ENCODE peak calls at places on chromosomes 11 and 22, in seven cellular contexts. One of them, this sample, is unnamed.

GRCh38 chr11:96388891-96389603 is 665 bp downstream of the CCDC82 start:
- DNase-seq in trophoblast cell: peak; percentile 52
- DNase-seq in neuronal stem cell: no peak
- DNase-seq in mesenchymal stem cell: peak; percentile 78
- DNase-seq in H1: no peak
- DNase-seq in mesendoderm: peak; percentile 84
- DNase-seq in H9: no peak
- DNase-seq in this sample: no peak

GRCh38 chr11:133347988-133348387 is 184.3 kb downstream of the OPCML start:
- DNase-seq in mesendoderm: no peak
- DNase-seq in H9: no peak
- DNase-seq in H1: no peak
- DNase-seq in trophoblast cell: no peak
- DNase-seq in neuronal stem cell: no peak
- DNase-seq in mesenchymal stem cell: no peak
- DNase-seq in this sample: no peak

GRCh38 chr22:35312198-35313059 is 12.7 kb downstream of the TOM1 start:
- DNase-seq in neuronal stem cell: no peak
- DNase-seq in trophoblast cell: peak; percentile 65
- DNase-seq in H9: no peak
- DNase-seq in mesendoderm: no peak
- DNase-seq in H1: no peak
- DNase-seq in mesenchymal stem cell: no peak
- DNase-seq in this sample: peak; percentile 82

GRCh38 chr11:68146704-68147474 is 25.7 kb upstream of the CHKA start:
- DNase-seq in trophoblast cell: no peak
- DNase-seq in mesenchymal stem cell: peak; percentile 18
- DNase-seq in H1: no peak
- DNase-seq in neuronal stem cell: no peak
- DNase-seq in H9: no peak
- DNase-seq in mesendoderm: no peak
- DNase-seq in this sample: peak; percentile 50

GRCh38 chr22:20948450-20948849 is 18.6 kb upstream of the AIFM3 start:
- DNase-seq in H1: no peak
- DNase-seq in mesenchymal stem cell: no peak
- DNase-seq in trophoblast cell: no peak
- DNase-seq in H9: no peak
- DNase-seq in mesendoderm: no peak
- DNase-seq in neuronal stem cell: no peak
- DNase-seq in this sample: no peak

GRCh38 chr11:6012055-6012668 is 5.4 kb upstream of the OR56A4 start:
- DNase-seq in H9: no peak
- DNase-seq in trophoblast cell: no peak
- DNase-seq in mesendoderm: peak; percentile 3
- DNase-seq in H1: no peak
- DNase-seq in neuronal stem cell: no peak
- DNase-seq in mesenchymal stem cell: peak; percentile 0
- DNase-seq in this sample: no peak

GRCh38 chr11:77724639-77725038 is 87.0 kb upstream of the CLNS1A start:
- DNase-seq in trophoblast cell: no peak
- DNase-seq in mesendoderm: peak; percentile 18
- DNase-seq in neuronal stem cell: peak; percentile 5
- DNase-seq in mesenchymal stem cell: no peak
- DNase-seq in H9: no peak
- DNase-seq in H1: no peak
- DNase-seq in this sample: no peak

GRCh38 chr22:42299586-42300285 is 29.3 kb upstream of the TCF20 start:
- DNase-seq in H9: peak; percentile 77
- DNase-seq in mesendoderm: peak; percentile 90
- DNase-seq in H1: no peak
- DNase-seq in mesenchymal stem cell: no peak
- DNase-seq in neuronal stem cell: no peak
- DNase-seq in trophoblast cell: no peak
- DNase-seq in this sample: no peak

GRCh38 chr11:121383726-121384125 is 68.4 kb upstream of the SORL1 start:
- DNase-seq in mesendoderm: no peak
- DNase-seq in neuronal stem cell: no peak
- DNase-seq in H9: no peak
- DNase-seq in trophoblast cell: no peak
- DNase-seq in mesenchymal stem cell: no peak
- DNase-seq in H1: no peak
- DNase-seq in this sample: peak; percentile 4
- H4K8ac ChIP-seq in mesendoderm: no peak overlapping the region
- H4K8ac ChIP-seq in neuronal stem cell: no peak overlapping the region
- H4K8ac ChIP-seq in H9: no peak overlapping the region
- H4K8ac ChIP-seq in trophoblast cell: no peak overlapping the region
- H4K8ac ChIP-seq in mesenchymal stem cell: no peak overlapping the region
- H4K8ac ChIP-seq in H1: no peak overlapping the region
- H4K8ac ChIP-seq in this sample: no peak overlapping the region

DNA sequence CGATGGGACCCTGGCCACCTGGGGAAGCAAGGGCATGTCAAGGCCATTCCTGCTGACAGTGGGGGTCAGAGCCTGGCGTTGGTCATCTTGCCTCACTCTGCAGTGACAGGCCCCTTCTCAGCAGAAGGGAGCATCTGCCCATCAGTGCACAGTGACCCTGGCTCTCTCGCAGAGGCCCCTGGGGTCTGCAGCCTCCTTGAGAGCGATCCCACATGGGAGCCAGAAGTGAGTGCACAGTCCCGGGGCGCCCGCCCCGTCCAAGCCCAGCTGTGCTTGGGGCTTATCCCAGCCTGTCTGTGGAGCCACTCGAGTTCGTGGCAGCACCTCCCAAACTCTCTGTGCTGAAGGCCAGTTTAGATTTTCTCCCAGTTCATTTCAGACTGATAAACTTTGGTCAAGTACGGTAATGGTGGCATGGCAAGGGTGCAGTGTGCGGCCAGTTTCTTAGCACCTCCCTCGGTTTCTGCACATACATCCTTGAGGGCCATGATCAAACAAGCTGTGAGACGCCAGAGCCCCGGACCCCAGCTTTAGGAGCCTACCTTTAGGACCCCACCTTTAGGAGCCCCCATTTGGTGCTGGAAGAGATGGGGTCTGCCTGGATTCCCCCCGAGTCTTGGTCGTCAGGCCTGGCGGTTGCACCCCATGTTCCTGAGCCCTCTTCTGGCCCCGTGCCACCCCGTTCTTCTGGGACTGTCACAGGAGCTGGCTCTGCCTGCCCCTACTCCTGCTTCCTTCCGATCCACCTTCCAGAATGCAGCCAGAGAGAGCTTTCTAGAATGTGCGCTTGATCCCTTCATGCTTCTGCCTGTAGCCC is 369.4 kb downstream of the TBC1D22A start:
- DNase-seq in mesendoderm: no peak
- DNase-seq in H9: no peak
- DNase-seq in neuronal stem cell: no peak
- DNase-seq in H1: no peak
- DNase-seq in mesenchymal stem cell: no peak
- DNase-seq in trophoblast cell: no peak
- DNase-seq in this sample: no peak
- H4K8ac ChIP-seq in mesendoderm: no peak overlapping the region
- H4K8ac ChIP-seq in H9: no peak overlapping the region
- H4K8ac ChIP-seq in neuronal stem cell: peak overlapping the region; percentile 32
- H4K8ac ChIP-seq in H1: peak overlapping the region; percentile 58
- H4K8ac ChIP-seq in mesenchymal stem cell: no peak overlapping the region
- H4K8ac ChIP-seq in trophoblast cell: no peak overlapping the region
- H4K8ac ChIP-seq in this sample: no peak overlapping the region

DNA sequence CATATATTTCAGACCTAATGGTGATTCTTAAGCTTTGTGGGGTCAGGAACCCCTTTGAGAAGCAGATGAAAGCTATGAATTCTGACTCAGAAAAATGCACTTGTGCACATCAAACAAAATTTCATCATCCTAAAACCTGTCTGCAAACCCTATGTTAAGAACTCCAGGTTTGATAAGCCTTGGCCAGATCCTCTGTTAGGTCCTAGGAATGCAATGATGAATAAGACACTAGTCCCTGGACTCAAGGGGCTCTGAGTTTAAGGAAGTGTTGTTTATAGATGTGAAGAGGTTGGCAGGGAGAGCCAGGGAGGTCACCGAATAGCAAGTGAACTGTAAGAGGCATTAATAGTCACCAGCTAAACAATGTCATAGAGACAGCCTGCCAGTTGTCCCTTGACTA is 103.2 kb downstream of the SPON1 start:
- DNase-seq in mesendoderm: no peak
- DNase-seq in neuronal stem cell: no peak
- DNase-seq in trophoblast cell: no peak
- DNase-seq in H1: no peak
- DNase-seq in H9: no peak
- DNase-seq in mesenchymal stem cell: no peak
- DNase-seq in this sample: no peak
- H4K8ac ChIP-seq in mesendoderm: no peak overlapping the region
- H4K8ac ChIP-seq in neuronal stem cell: no peak overlapping the region
- H4K8ac ChIP-seq in trophoblast cell: no peak overlapping the region
- H4K8ac ChIP-seq in H1: no peak overlapping the region
- H4K8ac ChIP-seq in H9: no peak overlapping the region
- H4K8ac ChIP-seq in mesenchymal stem cell: no peak overlapping the region
- H4K8ac ChIP-seq in this sample: no peak overlapping the region

DNA sequence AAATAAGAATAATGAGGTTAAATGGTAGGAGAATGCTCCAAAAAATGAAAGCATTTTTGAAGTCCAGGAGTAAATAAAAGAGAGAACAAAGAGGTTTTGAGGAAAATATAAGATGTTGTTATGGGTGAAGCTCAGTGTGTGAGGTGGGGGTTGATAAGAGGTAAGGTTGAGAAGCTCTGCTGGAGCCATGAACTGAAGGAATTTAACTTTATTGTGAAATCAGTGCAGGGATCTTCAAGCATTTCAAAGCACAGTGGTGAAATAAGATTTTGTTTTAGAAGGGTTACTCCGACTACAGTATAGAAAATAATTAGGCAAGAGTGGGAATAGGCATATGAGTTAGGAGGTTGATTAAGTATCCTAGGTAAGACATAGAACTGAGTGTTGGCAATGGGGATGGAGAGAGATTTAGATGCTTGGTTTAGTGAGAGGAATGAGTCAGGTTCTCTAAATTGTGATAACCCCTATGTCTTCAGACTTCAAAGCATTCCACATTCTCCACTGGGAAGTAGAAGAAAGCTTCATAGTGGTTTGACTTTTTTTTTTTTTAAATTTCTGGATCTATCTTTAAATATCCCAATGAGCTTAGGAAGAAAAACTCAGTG is 403.2 kb downstream of the AASDHPPT start:
- DNase-seq in neuronal stem cell: no peak
- DNase-seq in H1: no peak
- DNase-seq in mesendoderm: peak; percentile 73
- DNase-seq in mesenchymal stem cell: no peak
- DNase-seq in H9: no peak
- DNase-seq in trophoblast cell: peak; percentile 65
- DNase-seq in this sample: peak; percentile 30
- H4K8ac ChIP-seq in neuronal stem cell: no peak overlapping the region
- H4K8ac ChIP-seq in H1: no peak overlapping the region
- H4K8ac ChIP-seq in mesendoderm: no peak overlapping the region
- H4K8ac ChIP-seq in mesenchymal stem cell: no peak overlapping the region
- H4K8ac ChIP-seq in H9: no peak overlapping the region
- H4K8ac ChIP-seq in trophoblast cell: no peak overlapping the region
- H4K8ac ChIP-seq in this sample: no peak overlapping the region

DNA sequence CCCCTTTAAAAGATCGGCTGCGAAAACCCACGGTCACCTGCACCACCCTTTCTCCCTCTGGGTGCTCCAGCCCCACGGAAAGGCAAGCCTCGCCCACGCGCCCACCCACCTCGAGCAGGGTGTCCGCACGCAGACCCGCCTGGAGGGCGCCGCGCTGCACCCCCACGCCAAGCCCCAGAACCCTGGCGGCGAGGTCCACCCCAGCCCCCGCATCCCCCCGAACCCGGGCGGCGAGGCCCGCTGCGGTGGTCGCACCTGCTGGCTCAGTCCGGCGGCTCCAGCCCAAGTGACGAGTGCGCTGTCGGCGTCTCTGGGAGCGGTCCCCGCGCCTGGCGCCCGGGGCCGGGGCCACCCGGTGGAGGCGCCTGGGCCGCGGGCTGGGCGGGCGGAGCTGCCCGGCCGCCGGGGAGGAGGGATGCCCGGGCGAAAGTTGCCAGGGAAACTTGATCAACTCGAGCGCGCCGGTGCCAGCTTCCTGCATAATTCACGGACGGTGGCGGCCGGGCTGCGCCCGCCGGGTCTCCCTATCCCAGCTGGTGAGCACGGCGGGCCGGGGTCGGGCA is 1.1 kb downstream of the SHANK2 start:
- DNase-seq in H1: no peak
- DNase-seq in H9: peak; percentile 35
- DNase-seq in neuronal stem cell: no peak
- DNase-seq in mesendoderm: no peak
- DNase-seq in mesenchymal stem cell: no peak
- DNase-seq in trophoblast cell: peak; percentile 31
- DNase-seq in this sample: no peak
- H4K8ac ChIP-seq in H1: no peak overlapping the region
- H4K8ac ChIP-seq in H9: no peak overlapping the region
- H4K8ac ChIP-seq in neuronal stem cell: no peak overlapping the region
- H4K8ac ChIP-seq in mesendoderm: no peak overlapping the region
- H4K8ac ChIP-seq in mesenchymal stem cell: peak overlapping the region; percentile 77
- H4K8ac ChIP-seq in trophoblast cell: peak overlapping the region; percentile 80
- H4K8ac ChIP-seq in this sample: no peak overlapping the region

GRCh38 chr11:75653532-75653931 is 15.3 kb downstream of the MAP6 start:
- DNase-seq in H9: no peak
- DNase-seq in mesenchymal stem cell: no peak
- DNase-seq in trophoblast cell: no peak
- DNase-seq in H1: no peak
- DNase-seq in neuronal stem cell: no peak
- DNase-seq in mesendoderm: no peak
- DNase-seq in this sample: no peak

GRCh38 chr11:75656044-75656726 is 12.7 kb downstream of the MAP6 start:
- DNase-seq in H1: no peak
- DNase-seq in mesendoderm: peak; percentile 75
- DNase-seq in trophoblast cell: peak; percentile 20
- DNase-seq in neuronal stem cell: no peak
- DNase-seq in H9: no peak
- DNase-seq in mesenchymal stem cell: no peak
- DNase-seq in this sample: peak; percentile 4

GRCh38 chr11:75654314-75654713 is 14.5 kb downstream of the MAP6 start:
- DNase-seq in H9: no peak
- DNase-seq in neuronal stem cell: no peak
- DNase-seq in mesendoderm: no peak
- DNase-seq in mesenchymal stem cell: no peak
- DNase-seq in H1: no peak
- DNase-seq in trophoblast cell: peak; percentile 65
- DNase-seq in this sample: peak; percentile 84

GRCh38 chr11:75652936-75653335 is 15.9 kb downstream of the MAP6 start:
- DNase-seq in neuronal stem cell: no peak
- DNase-seq in H1: no peak
- DNase-seq in mesendoderm: no peak
- DNase-seq in mesenchymal stem cell: no peak
- DNase-seq in trophoblast cell: no peak
- DNase-seq in H9: no peak
- DNase-seq in this sample: no peak

DNA sequence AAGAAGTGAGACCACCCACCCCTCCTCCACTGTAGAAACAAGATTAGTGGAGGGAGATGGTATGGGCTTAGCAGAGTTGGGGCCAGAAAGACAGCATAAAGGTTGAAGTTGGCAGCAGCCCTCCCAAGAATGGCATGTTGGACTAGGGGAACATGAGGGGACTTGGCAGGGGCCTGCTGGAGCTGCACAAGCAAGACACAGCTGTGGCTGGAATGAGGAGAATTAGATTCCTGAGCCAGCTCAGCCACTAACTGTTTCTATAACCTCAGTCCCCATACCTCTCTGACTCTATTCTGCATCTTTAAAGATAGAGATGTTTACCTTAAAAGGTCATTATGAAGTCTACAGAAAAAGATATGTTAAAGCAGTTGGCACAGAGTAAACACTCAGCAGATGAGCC is 13.2 kb downstream of the MAP6 start:
- DNase-seq in mesenchymal stem cell: no peak
- DNase-seq in trophoblast cell: peak; percentile 39
- DNase-seq in H9: no peak
- DNase-seq in H1: no peak
- DNase-seq in mesendoderm: no peak
- DNase-seq in neuronal stem cell: no peak
- DNase-seq in this sample: peak; percentile 55
- H4K8ac ChIP-seq in mesenchymal stem cell: no peak overlapping the region
- H4K8ac ChIP-seq in trophoblast cell: no peak overlapping the region
- H4K8ac ChIP-seq in H9: no peak overlapping the region
- H4K8ac ChIP-seq in H1: no peak overlapping the region
- H4K8ac ChIP-seq in mesendoderm: no peak overlapping the region
- H4K8ac ChIP-seq in neuronal stem cell: no peak overlapping the region
- H4K8ac ChIP-seq in this sample: peak overlapping the region; percentile 69

GRCh38 chr11:72897506-72897905 is 83.3 kb downstream of the ATG16L2 start:
- DNase-seq in mesenchymal stem cell: no peak
- DNase-seq in H1: no peak
- DNase-seq in trophoblast cell: no peak
- DNase-seq in H9: no peak
- DNase-seq in mesendoderm: no peak
- DNase-seq in neuronal stem cell: no peak
- DNase-seq in this sample: no peak
- H4K8ac ChIP-seq in mesenchymal stem cell: no peak overlapping the region
- H4K8ac ChIP-seq in H1: no peak overlapping the region
- H4K8ac ChIP-seq in trophoblast cell: no peak overlapping the region
- H4K8ac ChIP-seq in H9: no peak overlapping the region
- H4K8ac ChIP-seq in mesendoderm: no peak overlapping the region
- H4K8ac ChIP-seq in neuronal stem cell: no peak overlapping the region
- H4K8ac ChIP-seq in this sample: no peak overlapping the region